ENCODE peak calls at places on chromosomes 11 and 22, in ten cellular contexts. J is heart left ventricle; V is astrocyte of the spinal cord; L is endothelial cell of umbilical vein; O is astrocyte of the cerebellum; D is stomach; T is GM12865; P is gastrocnemius medialis; A is HFF-Myc; K is CD8-positive, alpha-beta T cell. U is an unnamed sample.

GRCh38 chr11:7353100-7353499 is 101.4 kb downstream of the SYT9 start:
- DNase-seq in J (no peak), V (no peak), L (peak), O (no peak), D (no peak), T (peak), P (no peak), A (no peak), K (no peak), U (peak)

GRCh38 chr11:47234669-47235075 is 13.9 kb downstream of the ACP2 start:
- DNase-seq in J (peak), V (peak), L (no peak), O (peak), D (peak), T (no peak), P (no peak), A (no peak), K (peak), U (peak)

GRCh38 chr11:119717839-119718534 is 11.0 kb downstream of the NECTIN1 start:
- DNase-seq in J (peak), V (peak), L (no peak), O (peak), D (no peak), T (no peak), P (no peak), A (no peak), K (no peak), U (no peak)

GRCh38 chr11:59102259-59102765 is 4.7 kb upstream of the FAM111B start:
- DNase-seq in J (peak), V (peak), L (peak), O (no peak), D (peak), T (peak), P (no peak), A (no peak), K (no peak), U (peak)

GRCh38 chr11:45896392-45897068 is 10.5 kb downstream of the FREY1 start:
- DNase-seq in J (no peak), V (no peak), L (no peak), O (no peak), D (no peak), T (no peak), P (no peak), A (no peak), K (no peak), U (no peak)

GRCh38 chr11:75267171-75267970 is 26.8 kb downstream of the TPBGL start:
- DNase-seq in J (no peak), V (no peak), L (no peak), O (no peak), D (no peak), T (no peak), P (no peak), A (no peak), K (no peak), U (peak)

GRCh38 chr11:118052581-118053206 is 24.2 kb upstream of the TMPRSS4 start:
- DNase-seq in J (no peak), V (no peak), L (no peak), O (no peak), D (peak), T (no peak), P (no peak), A (no peak), K (no peak), U (peak)

GRCh38 chr22:31045900-31046587 is 35.1 kb upstream of the SMTN start:
- DNase-seq in J (peak), V (no peak), L (no peak), O (no peak), D (no peak), T (no peak), P (no peak), A (no peak), K (no peak), U (no peak)

GRCh38 chr11:15035283-15035682 is 38.1 kb upstream of the CALCB start:
- DNase-seq in J (no peak), V (no peak), L (no peak), O (no peak), D (no peak), T (no peak), P (no peak), A (no peak), K (no peak), U (no peak)

GRCh38 chr11:7449196-7449840 is 36.0 kb upstream of the OLFML1 start:
- DNase-seq in J (no peak), V (no peak), L (no peak), O (no peak), D (no peak), T (no peak), P (no peak), A (no peak), K (no peak), U (peak)

GRCh38 chr11:78310500-78310909 is 107.1 kb downstream of the GAB2 start:
- DNase-seq in J (peak), V (no peak), L (no peak), O (peak), D (peak), T (peak), P (peak), A (no peak), K (no peak), U (peak)

GRCh38 chr11:106681435-106681834 is 336.8 kb downstream of the GUCY1A2 start:
- DNase-seq in J (no peak), V (no peak), L (no peak), O (no peak), D (no peak), T (no peak), P (no peak), A (no peak), K (no peak), U (no peak)

GRCh38 chr22:30922151-30922611 is 46.4 kb downstream of the MORC2 start:
- DNase-seq in J (peak), V (peak), L (peak), O (no peak), D (peak), T (peak), P (peak), A (peak), K (peak), U (peak)

GRCh38 chr11:126978911-126979310 is 21.7 kb downstream of the KIRREL3 start:
- DNase-seq in J (no peak), V (no peak), L (no peak), O (no peak), D (no peak), T (no peak), P (no peak), A (no peak), K (no peak), U (no peak)

GRCh38 chr11:63511349-63511748 is 5.5 kb downstream of the LGALS12 start:
- DNase-seq in J (no peak), V (no peak), L (no peak), O (no peak), D (no peak), T (no peak), P (no peak), A (no peak), K (no peak), U (no peak)

GRCh38 chr11:70569173-70569890 is 171.0 kb downstream of the CTTN start:
- DNase-seq in J (no peak), V (no peak), L (no peak), O (no peak), D (no peak), T (no peak), P (no peak), A (no peak), K (no peak), U (no peak)

GRCh38 chr11:2096919-2097301 is 42.3 kb downstream of the IGF2 start:
- DNase-seq in J (no peak), V (no peak), L (no peak), O (no peak), D (no peak), T (no peak), P (no peak), A (no peak), K (no peak), U (no peak)
- H3K4me3 ChIP-seq in J (no peak), V (no peak), L (no peak), O (no peak), D (no peak), T (no peak), P (no peak), A (no peak), K (no peak), U (no peak)

GRCh38 chr11:28245131-28245530 is 136.9 kb downstream of the METTL15 start:
- DNase-seq in J (no peak), V (peak), L (no peak), O (peak), D (no peak), T (no peak), P (no peak), A (no peak), K (no peak), U (no peak)
- TF ChIP-seq CTCF in J (no peak), V (no peak), L (no peak), O (no peak), D (no peak), T (no peak), P (no peak), A (no peak), K (no peak), U (no peak)

DNA sequence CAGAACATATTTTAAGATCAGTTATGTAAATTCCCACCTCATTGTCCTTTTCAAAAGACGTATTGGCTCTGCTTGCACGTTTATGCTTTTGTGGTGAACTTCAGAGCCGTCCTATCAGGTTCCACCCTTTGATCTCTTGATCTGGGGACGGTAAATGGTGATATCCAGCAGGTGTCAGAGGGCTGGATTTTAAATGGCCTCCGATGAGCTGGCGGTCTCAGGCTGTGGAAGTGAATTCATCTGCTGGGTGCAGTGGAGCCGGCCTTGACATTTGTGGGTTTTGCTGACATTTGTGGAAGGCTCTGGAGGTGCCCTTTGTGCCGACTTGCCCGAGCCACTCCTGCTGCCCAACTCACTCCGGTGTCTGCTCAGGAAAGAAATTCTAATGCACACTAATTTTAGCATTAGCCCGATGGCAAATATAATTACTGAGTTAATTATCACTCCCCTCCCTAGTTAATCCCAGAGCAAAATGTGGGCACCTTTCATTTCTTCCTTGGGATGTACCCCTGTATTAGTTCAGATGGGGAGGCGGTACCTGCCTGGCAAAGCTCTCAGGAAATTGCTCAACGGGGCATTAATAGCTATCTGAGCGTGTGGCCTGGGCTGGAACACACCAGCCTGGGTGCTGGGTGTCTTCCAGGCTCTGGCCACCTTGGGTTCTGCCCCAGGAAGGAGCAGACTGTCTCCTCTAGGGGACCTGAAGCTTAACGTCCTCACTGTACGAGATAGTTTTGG is 9.1 kb downstream of the LRP5 start:
- DNase-seq in J (no peak), V (no peak), L (no peak), O (no peak), D (peak), T (no peak), P (no peak), A (no peak), K (no peak), U (no peak)
- H3K4me3 ChIP-seq in J (no peak), V (no peak), L (no peak), O (no peak), D (no peak), T (no peak), P (no peak), A (no peak), K (no peak), U (no peak)

GRCh38 chr11:1520987-1521349 is 34.4 kb upstream of the MOB2 start:
- DNase-seq in J (peak), V (no peak), L (no peak), O (no peak), D (no peak), T (no peak), P (no peak), A (no peak), K (no peak), U (no peak)
- TF ChIP-seq CTCF in J (no peak), V (peak), L (no peak), O (no peak), D (no peak), T (no peak), P (no peak), A (no peak), K (no peak), U (no peak)

GRCh38 chr11:123357353-123357989 is 72.6 kb upstream of the GRAMD1B start:
- DNase-seq in J (no peak), V (no peak), L (no peak), O (no peak), D (no peak), T (no peak), P (no peak), A (no peak), K (no peak), U (no peak)

GRCh38 chr11:123356539-123356938 is 73.5 kb upstream of the GRAMD1B start:
- DNase-seq in J (no peak), V (no peak), L (no peak), O (no peak), D (no peak), T (no peak), P (no peak), A (no peak), K (no peak), U (no peak)

GRCh38 chr11:123360267-123360936 is 69.7 kb upstream of the GRAMD1B start:
- DNase-seq in J (no peak), V (no peak), L (no peak), O (no peak), D (no peak), T (no peak), P (no peak), A (no peak), K (no peak), U (no peak)

GRCh38 chr11:123354371-123354770 is 75.7 kb upstream of the GRAMD1B start:
- DNase-seq in J (no peak), V (no peak), L (no peak), O (no peak), D (no peak), T (no peak), P (no peak), A (no peak), K (no peak), U (no peak)

DNA sequence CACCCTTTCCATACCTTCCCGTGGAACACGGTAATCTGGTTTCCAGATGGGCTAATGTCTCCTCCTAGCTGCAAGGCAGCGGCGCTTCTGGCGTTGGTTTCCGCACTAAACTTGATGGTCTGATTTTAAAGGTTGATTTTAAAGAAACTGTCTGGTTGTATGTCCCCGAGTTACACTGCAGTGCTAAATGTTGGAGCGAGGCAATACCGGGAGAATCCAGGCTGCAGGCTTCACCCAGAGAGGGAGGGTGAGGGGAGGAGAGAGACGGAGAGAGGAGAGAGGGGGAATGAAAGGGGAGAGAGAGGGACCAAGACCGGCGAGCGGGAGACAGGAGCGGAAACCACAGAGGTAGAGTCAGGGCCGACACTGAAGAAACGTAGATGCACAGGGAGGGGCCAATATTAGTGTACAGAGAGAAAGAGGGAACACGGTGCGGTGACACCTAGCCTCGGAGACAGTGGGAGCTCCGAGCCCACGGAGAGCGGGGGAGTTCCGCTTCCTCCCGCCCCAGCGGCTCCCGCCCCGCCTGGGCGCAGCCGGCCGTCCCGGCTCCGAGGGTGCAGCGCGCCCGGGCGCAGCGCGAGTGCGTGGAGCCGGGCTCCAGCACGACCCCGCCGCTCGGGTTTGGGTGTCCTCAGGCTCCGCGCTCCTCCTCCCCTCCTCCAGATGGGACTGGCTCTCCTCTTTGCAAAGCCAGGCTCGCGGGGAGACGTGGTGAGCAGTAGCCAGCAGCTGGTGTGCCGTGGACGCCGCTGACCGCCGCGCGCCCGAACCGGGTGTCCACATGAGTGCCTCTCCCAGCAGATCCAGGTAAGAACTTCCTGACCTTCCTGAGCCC is 71.9 kb upstream of the GRAMD1B start:
- DNase-seq in J (peak), V (peak), L (no peak), O (no peak), D (no peak), T (peak), P (no peak), A (no peak), K (no peak), U (peak)
- H3K4me3 ChIP-seq in J (peak), V (peak), L (no peak), O (peak), D (peak), T (peak), P (peak), A (peak), K (peak), U (peak)

DNA sequence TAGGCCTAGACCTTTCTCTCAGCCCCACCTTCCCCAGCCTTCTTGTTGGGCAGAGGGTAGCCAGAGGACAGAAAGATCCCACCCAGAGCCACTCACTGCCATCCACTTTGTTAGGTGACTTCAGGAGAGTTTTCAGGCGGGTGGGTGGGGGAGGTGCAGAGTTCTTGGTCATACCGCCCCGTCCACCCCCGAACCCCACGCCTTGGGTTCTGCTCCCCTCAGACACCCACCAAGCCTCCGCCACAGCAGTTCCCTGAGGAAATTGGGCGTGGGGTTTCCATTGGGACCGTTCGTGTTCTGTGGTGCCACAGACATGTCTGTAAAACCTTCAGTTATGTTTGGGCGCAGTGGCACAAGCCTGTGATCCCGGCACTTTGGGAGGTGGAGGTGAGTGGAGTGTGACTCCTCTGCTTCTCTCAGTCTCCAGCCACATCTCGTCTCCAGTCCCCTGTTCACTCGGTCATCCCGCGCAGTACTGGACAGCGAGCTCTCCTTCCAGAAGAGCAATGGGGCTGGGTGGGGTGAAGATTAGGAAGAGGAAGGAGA is 1.5 kb downstream of the MIF start:
- DNase-seq in J (no peak), V (no peak), L (no peak), O (no peak), D (no peak), T (no peak), P (no peak), A (no peak), K (no peak), U (no peak)
- TF ChIP-seq CTCF in J (no peak), V (no peak), L (no peak), O (no peak), D (no peak), T (no peak), P (no peak), A (no peak), K (no peak), U (no peak)

GRCh38 chr22:19522881-19523239 is 1.4 kb downstream of the CLDN5 start:
- DNase-seq in J (no peak), V (no peak), L (no peak), O (no peak), D (no peak), T (no peak), P (no peak), A (no peak), K (no peak), U (no peak)
- H3K4me3 ChIP-seq in J (peak), V (peak), L (peak), O (peak), D (peak), T (no peak), P (peak), A (no peak), K (peak), U (peak)

U was measured in transverse colon.